ENCODE peak calls at places on chromosomes 7 and 10, in five cellular contexts. Z is PC-9, S is H9, Q is adrenal gland, U is heart right ventricle. W is an unnamed sample. For H3K4me1, the result is how much of the 10 kb centered on the place peaks cover.

GRCh38 chr10:77163670-77164348 is 473.8 kb downstream of the KCNMA1 start:
- DNase-seq in Z (peak), S (no peak), Q (peak), U (no peak), W (no peak)

GRCh38 chr10:72334832-72335393 is 19.8 kb downstream of the DNAJB12 start:
- DNase-seq in Z (no peak), S (peak), Q (peak), U (peak), W (peak)

GRCh38 chr10:30467939-30468338 is 34.0 kb downstream of the MAP3K8 start:
- DNase-seq in Z (no peak), S (no peak), Q (no peak), U (no peak), W (no peak)

GRCh38 chr10:62082729-62083412 is 181.4 kb downstream of the ARID5B start:
- DNase-seq in Z (peak), S (no peak), Q (no peak), U (peak), W (no peak)

GRCh38 chr10:49736564-49737113 is 25.5 kb downstream of the OGDHL start:
- DNase-seq in Z (no peak), S (peak), Q (no peak), U (no peak), W (no peak)

GRCh38 chr10:13146383-13146782 is 15.0 kb upstream of the MCM10 start:
- DNase-seq in Z (peak), S (no peak), Q (no peak), U (no peak), W (no peak)

GRCh38 chr7:7223250-7223649 is 40.9 kb downstream of the C1GALT1 start:
- DNase-seq in Z (no peak), S (no peak), Q (no peak), U (no peak), W (no peak)

GRCh38 chr10:114829160-114829909 is 7.8 kb downstream of the FHIP2A start:
- DNase-seq in Z (no peak), S (no peak), Q (no peak), U (no peak), W (no peak)

GRCh38 chr7:30931161-30931926 is 19.7 kb downstream of the AQP1 start:
- DNase-seq in Z (no peak), S (no peak), Q (peak), U (no peak), W (peak)

GRCh38 chr10:68106656-68107055 is 2.6 kb upstream of the MYPN start:
- DNase-seq in Z (no peak), S (no peak), Q (no peak), U (no peak), W (no peak)

GRCh38 chr10:1243486-1244182 is 187.4 kb downstream of the WDR37 start:
- DNase-seq in Z (no peak), S (peak), Q (no peak), U (no peak), W (no peak)

GRCh38 chr7:7354674-7355073 is 172.3 kb downstream of the C1GALT1 start:
- DNase-seq in Z (peak), S (no peak), Q (no peak), U (no peak), W (no peak)

GRCh38 chr10:13631594-13631993 is 44.8 kb downstream of the PRPF18 start:
- DNase-seq in Z (no peak), S (no peak), Q (no peak), U (no peak), W (no peak)

DNA sequence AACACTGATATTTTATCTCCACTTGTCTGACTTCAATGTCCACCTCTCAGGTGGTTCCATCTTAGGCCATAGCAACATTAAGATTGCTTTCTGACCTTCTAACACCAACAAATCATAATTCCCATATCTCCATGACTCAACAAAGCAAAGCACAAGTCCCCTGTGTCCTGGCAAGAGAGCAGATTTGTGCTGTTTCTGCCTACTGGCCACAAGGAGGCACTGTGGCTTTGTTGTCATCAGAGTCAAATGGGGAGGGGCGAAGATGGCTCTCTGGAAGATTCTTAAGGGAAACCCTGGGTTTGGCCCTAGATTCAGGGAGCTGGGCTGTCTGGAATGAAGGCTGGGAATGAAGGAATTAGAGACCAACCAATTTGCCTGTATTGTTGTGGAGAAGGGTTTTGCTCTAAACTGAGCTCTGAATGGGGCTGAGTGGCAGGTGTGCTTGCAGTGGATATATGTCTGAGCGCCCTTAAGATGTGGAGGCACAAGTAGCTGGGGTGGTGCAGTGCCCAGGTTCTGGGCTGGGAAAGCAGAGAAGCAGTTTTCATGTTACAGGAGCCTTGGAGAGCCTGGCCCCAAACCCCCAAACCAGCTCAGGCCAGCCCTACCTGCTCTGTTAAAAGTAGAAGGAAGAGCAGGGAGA is 154.8 kb upstream of the PRSS58 start:
- DNase-seq in Z (peak), S (peak), Q (peak), U (no peak), W (no peak)
- H3K4me1 ChIP-seq in Z (under half), S (under half), Q (under half), U (under half), W (under half)

GRCh38 chr10:79443338-79444242 is 1.8 kb downstream of the ZCCHC24 start:
- DNase-seq in Z (no peak), S (no peak), Q (no peak), U (no peak), W (no peak)
- H3K4me1 ChIP-seq in Z (under half), S (under half), Q (under half), U (half or more), W (under half)

GRCh38 chr10:73653195-73653594 is 2.6 kb downstream of the SYNPO2L start:
- DNase-seq in Z (no peak), S (no peak), Q (no peak), U (no peak), W (no peak)
- H3K4me1 ChIP-seq in Z (under half), S (under half), Q (under half), U (under half), W (under half)

GRCh38 chr7:2043316-2044039 is 189.3 kb downstream of the MAD1L1 start:
- DNase-seq in Z (no peak), S (no peak), Q (no peak), U (no peak), W (no peak)

GRCh38 chr7:2045559-2046405 is 187.0 kb downstream of the MAD1L1 start:
- DNase-seq in Z (no peak), S (no peak), Q (no peak), U (no peak), W (no peak)

GRCh38 chr7:2044311-2044882 is 188.3 kb downstream of the MAD1L1 start:
- DNase-seq in Z (no peak), S (no peak), Q (no peak), U (no peak), W (no peak)

GRCh38 chr7:2046581-2047271 is 186.0 kb downstream of the MAD1L1 start:
- DNase-seq in Z (no peak), S (no peak), Q (no peak), U (no peak), W (no peak)

DNA sequence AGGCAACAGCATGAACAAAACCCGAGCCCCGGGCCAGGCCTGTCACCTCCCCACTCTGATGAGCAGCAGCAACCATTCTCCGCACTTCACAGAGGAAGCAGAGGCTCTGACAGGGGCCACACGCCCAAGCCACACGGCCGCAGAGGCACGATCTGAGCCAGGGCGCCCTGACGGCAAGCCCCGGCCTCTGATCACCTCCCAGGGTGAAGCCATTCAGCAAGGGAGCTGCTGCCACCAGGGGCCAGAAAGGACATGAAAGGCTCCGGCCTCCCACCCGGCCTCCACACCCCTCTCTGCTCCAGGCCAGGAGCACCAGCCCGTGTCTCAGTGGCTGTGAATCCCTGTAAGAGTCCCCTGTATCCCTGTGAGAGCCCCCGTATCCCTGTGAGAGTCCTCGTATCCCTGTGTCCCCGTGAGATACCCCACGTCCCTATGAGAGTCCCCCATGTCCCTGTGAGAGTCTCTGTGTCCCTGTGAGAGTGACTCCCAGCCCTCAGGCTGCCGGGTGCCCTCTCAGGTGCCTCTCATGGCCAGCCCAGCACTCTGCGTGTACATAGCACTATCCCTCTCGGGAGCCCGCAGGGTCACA is 187.8 kb downstream of the MAD1L1 start:
- DNase-seq in Z (no peak), S (no peak), Q (no peak), U (no peak), W (no peak)
- H3K4me1 ChIP-seq in Z (under half), S (under half), Q (under half), U (under half), W (under half)